ENCODE peak calls at places on chromosomes 12 and 14, in five cellular contexts. One of them, this sample, is unnamed.

GRCh38 chr12:77120695-77121094 is 55.3 kb upstream of the E2F7 start:
- DNase-seq in retina: no peak
- DNase-seq in NCI-H1694: no peak
- DNase-seq in NCI-H2081: no peak
- DNase-seq in activated CD8-positive, alpha-beta T cell treated with anti-CD3 and anti-CD28 coated beads for 36 hours: no peak
- DNase-seq in this sample: no peak

GRCh38 chr14:29240046-29240445 is 473.5 kb downstream of the FOXG1 start:
- DNase-seq in retina: no peak
- DNase-seq in NCI-H1694: no peak
- DNase-seq in NCI-H2081: no peak
- DNase-seq in activated CD8-positive, alpha-beta T cell treated with anti-CD3 and anti-CD28 coated beads for 36 hours: no peak
- DNase-seq in this sample: no peak

GRCh38 chr12:26121841-26122680 is 2.8 kb downstream of the BHLHE41 start:
- DNase-seq in retina: peak
- DNase-seq in NCI-H1694: no peak
- DNase-seq in NCI-H2081: peak
- DNase-seq in activated CD8-positive, alpha-beta T cell treated with anti-CD3 and anti-CD28 coated beads for 36 hours: peak
- DNase-seq in this sample: peak

GRCh38 chr12:52224154-52224553 is 8.9 kb upstream of the KRT7 start:
- DNase-seq in retina: no peak
- DNase-seq in NCI-H1694: no peak
- DNase-seq in NCI-H2081: no peak
- DNase-seq in activated CD8-positive, alpha-beta T cell treated with anti-CD3 and anti-CD28 coated beads for 36 hours: no peak
- DNase-seq in this sample: no peak

GRCh38 chr14:95722525-95723190 is 8.7 kb upstream of the TCL1A start:
- DNase-seq in retina: no peak
- DNase-seq in NCI-H1694: no peak
- DNase-seq in NCI-H2081: no peak
- DNase-seq in activated CD8-positive, alpha-beta T cell treated with anti-CD3 and anti-CD28 coated beads for 36 hours: no peak
- DNase-seq in this sample: no peak

GRCh38 chr14:105420141-105420975 is 731 bp downstream of the MTA1 start:
- DNase-seq in retina: peak
- DNase-seq in NCI-H1694: no peak
- DNase-seq in NCI-H2081: no peak
- DNase-seq in activated CD8-positive, alpha-beta T cell treated with anti-CD3 and anti-CD28 coated beads for 36 hours: peak
- DNase-seq in this sample: no peak

GRCh38 chr14:34340226-34340625 is 121.8 kb downstream of the SPTSSA start:
- DNase-seq in retina: no peak
- DNase-seq in NCI-H1694: no peak
- DNase-seq in NCI-H2081: no peak
- DNase-seq in activated CD8-positive, alpha-beta T cell treated with anti-CD3 and anti-CD28 coated beads for 36 hours: no peak
- DNase-seq in this sample: no peak

GRCh38 chr12:76555797-76556196 is 3.8 kb downstream of the OSBPL8 start:
- DNase-seq in retina: no peak
- DNase-seq in NCI-H1694: no peak
- DNase-seq in NCI-H2081: no peak
- DNase-seq in activated CD8-positive, alpha-beta T cell treated with anti-CD3 and anti-CD28 coated beads for 36 hours: no peak
- DNase-seq in this sample: no peak

GRCh38 chr12:85575115-85576096 is 260.8 kb downstream of the RASSF9 start:
- DNase-seq in retina: peak
- DNase-seq in NCI-H1694: peak
- DNase-seq in NCI-H2081: peak
- DNase-seq in activated CD8-positive, alpha-beta T cell treated with anti-CD3 and anti-CD28 coated beads for 36 hours: peak
- DNase-seq in this sample: peak

GRCh38 chr12:116863275-116863767 is 17.9 kb downstream of the HRK start:
- DNase-seq in retina: no peak
- DNase-seq in NCI-H1694: no peak
- DNase-seq in NCI-H2081: no peak
- DNase-seq in activated CD8-positive, alpha-beta T cell treated with anti-CD3 and anti-CD28 coated beads for 36 hours: peak
- DNase-seq in this sample: no peak

GRCh38 chr14:70045715-70046535 is 142.8 kb downstream of the SLC8A3 start:
- DNase-seq in retina: peak
- DNase-seq in NCI-H1694: peak
- DNase-seq in NCI-H2081: peak
- DNase-seq in activated CD8-positive, alpha-beta T cell treated with anti-CD3 and anti-CD28 coated beads for 36 hours: peak
- DNase-seq in this sample: peak

This sample was measured in GM12865.